ENCODE peak calls at places on chromosomes 4 and X, in nine cellular contexts. C, E, N, A, Q, Y, K, H and Z are unnamed samples.

GRCh38 chr4:80124246-80125211 is 51.5 kb upstream of the ANTXR2 start:
- DNase-seq in N (no peak), K (no peak), C (no peak), E (no peak), A (no peak), Y (no peak), H (no peak), Q (no peak), Z (no peak)

GRCh38 chrX:132022115-132022862 is 813 bp upstream of the STK26 start:
- DNase-seq in H (peak; percentile 6), Y (no peak), E (no peak), K (peak; percentile 28), C (no peak), N (no peak), Q (peak; percentile 33), A (no peak), Z (peak; percentile 32)

GRCh38 chr4:11625206-11625605 is 196.5 kb upstream of the HS3ST1 start:
- DNase-seq in A (no peak), H (no peak), N (no peak), Q (no peak), Y (peak; percentile 73), C (no peak), E (peak; percentile 22), K (no peak), Z (no peak)

GRCh38 chr4:40170588-40170987 is 26.2 kb upstream of the RHOH start:
- DNase-seq in Y (no peak), H (no peak), C (no peak), Q (no peak), N (no peak), E (no peak), K (no peak), A (no peak), Z (no peak)

GRCh38 chr4:76559236-76560071 is 124.4 kb downstream of the SHROOM3 start:
- DNase-seq in H (no peak), C (no peak), Q (no peak), Y (no peak), K (no peak), A (no peak), N (no peak), E (no peak), Z (no peak)

GRCh38 chr4:43330288-43330687 is 437.8 kb downstream of the GRXCR1 start:
- DNase-seq in Q (no peak), H (no peak), K (no peak), C (no peak), Y (no peak), E (no peak), A (no peak), N (no peak), Z (no peak)

GRCh38 chr4:28082686-28083390 is 1222.2 kb downstream of the STIM2 start:
- DNase-seq in Q (no peak), H (no peak), Y (no peak), A (no peak), N (no peak), E (no peak), C (no peak), K (no peak), Z (no peak)

GRCh38 chrX:65671966-65672365 is 4.5 kb downstream of the MSN start:
- DNase-seq in H (no peak), A (no peak), E (no peak), Y (no peak), C (no peak), Q (no peak), N (no peak), K (no peak), Z (no peak)

GRCh38 chrX:45515262-45516215 is 314.9 kb upstream of the DIPK2B start:
- DNase-seq in A (no peak), Q (peak; percentile 30), C (peak; percentile 67), E (peak; percentile 64), K (peak; percentile 26), Y (peak; percentile 88), N (peak; percentile 45), H (peak; percentile 43), Z (no peak)

GRCh38 chr4:19399001-19399400 is 852.7 kb upstream of the SLIT2 start:
- DNase-seq in E (no peak), A (no peak), Q (no peak), K (no peak), C (no peak), N (no peak), Y (no peak), H (no peak), Z (no peak)

GRCh38 chr4:29559281-29559680 is 1160.9 kb upstream of the PCDH7 start:
- DNase-seq in A (no peak), N (no peak), Y (no peak), K (no peak), H (no peak), E (no peak), Q (no peak), C (no peak), Z (no peak)

GRCh38 chrX:141180851-141181250 is 3.9 kb upstream of the LDOC1 start:
- DNase-seq in Y (no peak), N (no peak), E (no peak), Q (no peak), H (no peak), K (no peak), A (no peak), C (no peak), Z (no peak)

GRCh38 chr4:152454398-152455011 is 81.4 kb downstream of the FBXW7 start:
- DNase-seq in E (no peak), H (no peak), Q (no peak), A (no peak), C (no peak), K (no peak), N (no peak), Y (no peak), Z (peak; percentile 19)

GRCh38 chrX:17613979-17614572 is 123.2 kb upstream of the SCML1 start:
- DNase-seq in Q (no peak), C (peak; percentile 53), E (no peak), H (no peak), K (peak; percentile 37), N (no peak), A (no peak), Y (peak; percentile 59), Z (peak; percentile 89)

GRCh38 chrX:78650906-78651437 is 8.2 kb downstream of the RTL3 start:
- DNase-seq in E (no peak), K (no peak), C (no peak), Y (no peak), A (no peak), H (no peak), Q (no peak), N (no peak), Z (peak; percentile 83)

GRCh38 chrX:119624417-119624816 is 18.2 kb upstream of the NKRF start:
- DNase-seq in N (no peak), Q (no peak), E (no peak), A (no peak), H (no peak), K (no peak), C (no peak), Y (no peak), Z (no peak)

GRCh38 chr4:169270156-169270809 is 473 bp downstream of the SH3RF1 start:
- DNase-seq in E (peak; percentile 74), Q (no peak), H (peak; percentile 69), K (peak; percentile 65), Y (peak; percentile 79), N (peak; percentile 23), C (peak; percentile 75), A (no peak), Z (peak; percentile 62)

GRCh38 chr4:41044165-41044564 is 170.2 kb downstream of the APBB2 start:
- DNase-seq in E (no peak), A (no peak), H (no peak), N (no peak), K (no peak), Q (no peak), Y (no peak), C (no peak), Z (no peak)

GRCh38 chr4:972651-973424 is 531 bp downstream of the DGKQ start:
- DNase-seq in N (no peak), C (peak; percentile 72), Y (no peak), H (peak; percentile 54), E (peak; percentile 52), A (no peak), K (no peak), Q (peak; percentile 61), Z (peak; percentile 45)

GRCh38 chr4:81648576-81649272 is 177.0 kb upstream of the RASGEF1B start:
- DNase-seq in A (no peak), K (no peak), E (no peak), C (no peak), H (peak; percentile 15), Q (no peak), N (no peak), Y (no peak), Z (no peak)

GRCh38 chrX:42978655-42979379 is 200.9 kb upstream of the PPP1R2C start:
- DNase-seq in K (no peak), Q (no peak), E (no peak), C (no peak), Y (no peak), A (no peak), N (no peak), H (no peak), Z (no peak)
- H3K9me3 ChIP-seq in K (no peaks in the 10 kb centered on the region), Q (no peaks in the 10 kb centered on the region), E (no peaks in the 10 kb centered on the region), C (no peaks in the 10 kb centered on the region), Y (no peaks in the 10 kb centered on the region), A (peaks cover 10% of the 10 kb centered on the region), N (no peaks in the 10 kb centered on the region), H (no peaks in the 10 kb centered on the region), Z (no peaks in the 10 kb centered on the region)

GRCh38 chr4:54231419-54232150 is 2.5 kb downstream of the PDGFRA start:
- DNase-seq in Y (peak; percentile 60), E (peak; percentile 42), K (peak; percentile 79), C (no peak), N (peak; percentile 63), Q (no peak), A (no peak), H (no peak), Z (no peak)
- H3K27ac ChIP-seq in Y (no peak overlapping the region), E (peak overlapping the region; percentile 4), K (peak overlapping the region; percentile 86), C (peak overlapping the region; percentile 73), N (peak overlapping the region; percentile 64), Q (no peak overlapping the region), A (peak overlapping the region; percentile 93), H (peak overlapping the region; percentile 67), Z (no peak overlapping the region)

GRCh38 chrX:129058405-129058804 is 464.9 kb downstream of the SMARCA1 start:
- DNase-seq in Y (no peak), N (no peak), C (no peak), Q (no peak), E (no peak), K (no peak), H (no peak), A (no peak), Z (no peak)
- H3K27me3 ChIP-seq in Y (no peaks in the 10 kb centered on the region), N (no peaks in the 10 kb centered on the region), C (no peaks in the 10 kb centered on the region), Q (no peaks in the 10 kb centered on the region), E (peaks cover 5% of the 10 kb centered on the region), K (no peaks in the 10 kb centered on the region), H (no peaks in the 10 kb centered on the region), A (peaks cover 8% of the 10 kb centered on the region), Z (no peaks in the 10 kb centered on the region)

GRCh38 chrX:154658957-154659356 is 5.6 kb upstream of the CTAG2 start:
- DNase-seq in N (no peak), C (no peak), E (no peak), Y (no peak), K (no peak), Q (no peak), A (no peak), H (no peak), Z (no peak)
- H3K9me3 ChIP-seq in N (no peaks in the 10 kb centered on the region), C (no peaks in the 10 kb centered on the region), E (no peaks in the 10 kb centered on the region), Y (no peaks in the 10 kb centered on the region), K (no peaks in the 10 kb centered on the region), Q (no peaks in the 10 kb centered on the region), A (peaks cover 19% of the 10 kb centered on the region), H (no peaks in the 10 kb centered on the region), Z (no peaks in the 10 kb centered on the region)

GRCh38 chrX:115563633-115564182 is 2.7 kb downstream of the PLS3 start:
- DNase-seq in Q (no peak), H (no peak), N (no peak), E (no peak), C (no peak), K (no peak), Y (no peak), A (no peak), Z (no peak)
- H3K27ac ChIP-seq in Q (no peak overlapping the region), H (no peak overlapping the region), N (peak overlapping the region; percentile 91), E (peak overlapping the region; percentile 29), C (peak overlapping the region; percentile 89), K (peak overlapping the region; percentile 95), Y (no peak overlapping the region), A (peak overlapping the region; percentile 11), Z (peak overlapping the region; percentile 3)

GRCh38 chr4:4762300-4762699 is 97.2 kb upstream of the MSX1 start:
- DNase-seq in Y (no peak), N (no peak), C (no peak), K (no peak), H (no peak), E (no peak), A (no peak), Q (no peak), Z (no peak)
- H3K27me3 ChIP-seq in Y (no peaks in the 10 kb centered on the region), N (no peaks in the 10 kb centered on the region), C (peaks cover 3% of the 10 kb centered on the region), K (no peaks in the 10 kb centered on the region), H (no peaks in the 10 kb centered on the region), E (no peaks in the 10 kb centered on the region), A (no peaks in the 10 kb centered on the region), Q (no peaks in the 10 kb centered on the region), Z (no peaks in the 10 kb centered on the region)